ENCODE peak calls at places on chromosomes 6 and 20, in four cellular contexts. One of them, this sample, is unnamed.

GRCh38 chr6:13368079-13368478 is 39.7 kb upstream of the TBC1D7 start:
- ATAC-seq in stimulated activated naive CD8-positive, alpha-beta T cell treated with anti-CD3 and anti-CD28 coated beads, Interleukin-15, Interleukin-2, amounts not matched to agents 100 U/mL and 50 U/mL, for 24 hours: no peak
- ATAC-seq in central memory CD8-positive, alpha-beta T cell: no peak
- ATAC-seq in naive B cell: no peak
- ATAC-seq in this sample: peak

GRCh38 chr6:55669133-55669532 is 90.1 kb upstream of the HMGCLL1 start:
- ATAC-seq in stimulated activated naive CD8-positive, alpha-beta T cell treated with anti-CD3 and anti-CD28 coated beads, Interleukin-15, Interleukin-2, amounts not matched to agents 100 U/mL and 50 U/mL, for 24 hours: no peak
- ATAC-seq in central memory CD8-positive, alpha-beta T cell: no peak
- ATAC-seq in naive B cell: no peak
- ATAC-seq in this sample: no peak

GRCh38 chr20:1624811-1625690 is 5.2 kb upstream of the SIRPB1 start:
- ATAC-seq in stimulated activated naive CD8-positive, alpha-beta T cell treated with anti-CD3 and anti-CD28 coated beads, Interleukin-15, Interleukin-2, amounts not matched to agents 100 U/mL and 50 U/mL, for 24 hours: peak
- ATAC-seq in central memory CD8-positive, alpha-beta T cell: no peak
- ATAC-seq in naive B cell: no peak
- ATAC-seq in this sample: no peak

GRCh38 chr6:18415207-18415606 is 28.1 kb downstream of the RNF144B start:
- ATAC-seq in stimulated activated naive CD8-positive, alpha-beta T cell treated with anti-CD3 and anti-CD28 coated beads, Interleukin-15, Interleukin-2, amounts not matched to agents 100 U/mL and 50 U/mL, for 24 hours: no peak
- ATAC-seq in central memory CD8-positive, alpha-beta T cell: no peak
- ATAC-seq in naive B cell: no peak
- ATAC-seq in this sample: no peak

GRCh38 chr20:59677586-59677985 is 73.2 kb downstream of the PHACTR3 start:
- ATAC-seq in stimulated activated naive CD8-positive, alpha-beta T cell treated with anti-CD3 and anti-CD28 coated beads, Interleukin-15, Interleukin-2, amounts not matched to agents 100 U/mL and 50 U/mL, for 24 hours: no peak
- ATAC-seq in central memory CD8-positive, alpha-beta T cell: no peak
- ATAC-seq in naive B cell: no peak
- ATAC-seq in this sample: no peak

GRCh38 chr6:91483415-91483814 is 896.5 kb upstream of the MAP3K7 start:
- ATAC-seq in stimulated activated naive CD8-positive, alpha-beta T cell treated with anti-CD3 and anti-CD28 coated beads, Interleukin-15, Interleukin-2, amounts not matched to agents 100 U/mL and 50 U/mL, for 24 hours: no peak
- ATAC-seq in central memory CD8-positive, alpha-beta T cell: no peak
- ATAC-seq in naive B cell: no peak
- ATAC-seq in this sample: no peak

GRCh38 chr20:13546497-13547131 is 92.1 kb downstream of the TASP1 start:
- ATAC-seq in stimulated activated naive CD8-positive, alpha-beta T cell treated with anti-CD3 and anti-CD28 coated beads, Interleukin-15, Interleukin-2, amounts not matched to agents 100 U/mL and 50 U/mL, for 24 hours: peak
- ATAC-seq in central memory CD8-positive, alpha-beta T cell: no peak
- ATAC-seq in naive B cell: no peak
- ATAC-seq in this sample: peak

GRCh38 chr6:10769419-10769818 is 21.8 kb downstream of the TMEM14B start:
- ATAC-seq in stimulated activated naive CD8-positive, alpha-beta T cell treated with anti-CD3 and anti-CD28 coated beads, Interleukin-15, Interleukin-2, amounts not matched to agents 100 U/mL and 50 U/mL, for 24 hours: no peak
- ATAC-seq in central memory CD8-positive, alpha-beta T cell: no peak
- ATAC-seq in naive B cell: no peak
- ATAC-seq in this sample: peak

GRCh38 chr20:47432251-47433210 is 69.2 kb upstream of the NCOA3 start:
- ATAC-seq in stimulated activated naive CD8-positive, alpha-beta T cell treated with anti-CD3 and anti-CD28 coated beads, Interleukin-15, Interleukin-2, amounts not matched to agents 100 U/mL and 50 U/mL, for 24 hours: no peak
- ATAC-seq in central memory CD8-positive, alpha-beta T cell: no peak
- ATAC-seq in naive B cell: no peak
- ATAC-seq in this sample: peak

GRCh38 chr6:73538116-73538779 is 17.4 kb upstream of the EEF1A1 start:
- ATAC-seq in stimulated activated naive CD8-positive, alpha-beta T cell treated with anti-CD3 and anti-CD28 coated beads, Interleukin-15, Interleukin-2, amounts not matched to agents 100 U/mL and 50 U/mL, for 24 hours: no peak
- ATAC-seq in central memory CD8-positive, alpha-beta T cell: no peak
- ATAC-seq in naive B cell: no peak
- ATAC-seq in this sample: no peak

GRCh38 chr20:56925696-56926101 is 296.6 kb downstream of the TFAP2C start:
- ATAC-seq in stimulated activated naive CD8-positive, alpha-beta T cell treated with anti-CD3 and anti-CD28 coated beads, Interleukin-15, Interleukin-2, amounts not matched to agents 100 U/mL and 50 U/mL, for 24 hours: no peak
- ATAC-seq in central memory CD8-positive, alpha-beta T cell: no peak
- ATAC-seq in naive B cell: no peak
- ATAC-seq in this sample: no peak

GRCh38 chr20:47352332-47353223 is 3.9 kb downstream of the ZMYND8 start:
- ATAC-seq in stimulated activated naive CD8-positive, alpha-beta T cell treated with anti-CD3 and anti-CD28 coated beads, Interleukin-15, Interleukin-2, amounts not matched to agents 100 U/mL and 50 U/mL, for 24 hours: no peak
- ATAC-seq in central memory CD8-positive, alpha-beta T cell: no peak
- ATAC-seq in naive B cell: no peak
- ATAC-seq in this sample: peak

GRCh38 chr6:147506704-147507114 is 1.8 kb upstream of the SAMD5 start:
- ATAC-seq in stimulated activated naive CD8-positive, alpha-beta T cell treated with anti-CD3 and anti-CD28 coated beads, Interleukin-15, Interleukin-2, amounts not matched to agents 100 U/mL and 50 U/mL, for 24 hours: peak
- ATAC-seq in central memory CD8-positive, alpha-beta T cell: no peak
- ATAC-seq in naive B cell: no peak
- ATAC-seq in this sample: peak

GRCh38 chr6:142367061-142367460 is 65.3 kb downstream of the ADGRG6 start:
- ATAC-seq in stimulated activated naive CD8-positive, alpha-beta T cell treated with anti-CD3 and anti-CD28 coated beads, Interleukin-15, Interleukin-2, amounts not matched to agents 100 U/mL and 50 U/mL, for 24 hours: no peak
- ATAC-seq in central memory CD8-positive, alpha-beta T cell: no peak
- ATAC-seq in naive B cell: no peak
- ATAC-seq in this sample: no peak

GRCh38 chr6:15642276-15642675 is 20.6 kb downstream of the DTNBP1 start:
- ATAC-seq in stimulated activated naive CD8-positive, alpha-beta T cell treated with anti-CD3 and anti-CD28 coated beads, Interleukin-15, Interleukin-2, amounts not matched to agents 100 U/mL and 50 U/mL, for 24 hours: no peak
- ATAC-seq in central memory CD8-positive, alpha-beta T cell: no peak
- ATAC-seq in naive B cell: no peak
- ATAC-seq in this sample: no peak

GRCh38 chr6:113361014-113361645 is 496.0 kb upstream of the MARCKS start:
- ATAC-seq in stimulated activated naive CD8-positive, alpha-beta T cell treated with anti-CD3 and anti-CD28 coated beads, Interleukin-15, Interleukin-2, amounts not matched to agents 100 U/mL and 50 U/mL, for 24 hours: no peak
- ATAC-seq in central memory CD8-positive, alpha-beta T cell: no peak
- ATAC-seq in naive B cell: no peak
- ATAC-seq in this sample: no peak

GRCh38 chr20:36856196-36856595 is 19.7 kb upstream of the TLDC2 start:
- ATAC-seq in stimulated activated naive CD8-positive, alpha-beta T cell treated with anti-CD3 and anti-CD28 coated beads, Interleukin-15, Interleukin-2, amounts not matched to agents 100 U/mL and 50 U/mL, for 24 hours: no peak
- ATAC-seq in central memory CD8-positive, alpha-beta T cell: no peak
- ATAC-seq in naive B cell: no peak
- ATAC-seq in this sample: no peak

GRCh38 chr6:49551126-49551865 is 828 bp downstream of the C6orf141 start:
- ATAC-seq in stimulated activated naive CD8-positive, alpha-beta T cell treated with anti-CD3 and anti-CD28 coated beads, Interleukin-15, Interleukin-2, amounts not matched to agents 100 U/mL and 50 U/mL, for 24 hours: peak
- ATAC-seq in central memory CD8-positive, alpha-beta T cell: no peak
- ATAC-seq in naive B cell: no peak
- ATAC-seq in this sample: peak

GRCh38 chr20:25148982-25149846 is 46.3 kb upstream of the ENTPD6 start:
- ATAC-seq in stimulated activated naive CD8-positive, alpha-beta T cell treated with anti-CD3 and anti-CD28 coated beads, Interleukin-15, Interleukin-2, amounts not matched to agents 100 U/mL and 50 U/mL, for 24 hours: no peak
- ATAC-seq in central memory CD8-positive, alpha-beta T cell: no peak
- ATAC-seq in naive B cell: no peak
- ATAC-seq in this sample: no peak

GRCh38 chr6:151630991-151631655 is 137.3 kb downstream of the CCDC170 start:
- ATAC-seq in stimulated activated naive CD8-positive, alpha-beta T cell treated with anti-CD3 and anti-CD28 coated beads, Interleukin-15, Interleukin-2, amounts not matched to agents 100 U/mL and 50 U/mL, for 24 hours: no peak
- ATAC-seq in central memory CD8-positive, alpha-beta T cell: no peak
- ATAC-seq in naive B cell: no peak
- ATAC-seq in this sample: no peak

GRCh38 chr6:144063246-144063743 is 32.1 kb downstream of the SF3B5 start:
- ATAC-seq in stimulated activated naive CD8-positive, alpha-beta T cell treated with anti-CD3 and anti-CD28 coated beads, Interleukin-15, Interleukin-2, amounts not matched to agents 100 U/mL and 50 U/mL, for 24 hours: peak
- ATAC-seq in central memory CD8-positive, alpha-beta T cell: no peak
- ATAC-seq in naive B cell: peak
- ATAC-seq in this sample: no peak

GRCh38 chr6:146546440-146546839 is 2.8 kb downstream of the RAB32 start:
- ATAC-seq in stimulated activated naive CD8-positive, alpha-beta T cell treated with anti-CD3 and anti-CD28 coated beads, Interleukin-15, Interleukin-2, amounts not matched to agents 100 U/mL and 50 U/mL, for 24 hours: no peak
- ATAC-seq in central memory CD8-positive, alpha-beta T cell: no peak
- ATAC-seq in naive B cell: no peak
- ATAC-seq in this sample: peak

GRCh38 chr6:119096683-119097310 is 18.3 kb upstream of the FAM184A start:
- ATAC-seq in stimulated activated naive CD8-positive, alpha-beta T cell treated with anti-CD3 and anti-CD28 coated beads, Interleukin-15, Interleukin-2, amounts not matched to agents 100 U/mL and 50 U/mL, for 24 hours: no peak
- ATAC-seq in central memory CD8-positive, alpha-beta T cell: no peak
- ATAC-seq in naive B cell: no peak
- ATAC-seq in this sample: peak

GRCh38 chr20:43191946-43192847 is 2.5 kb upstream of the PTPRT start:
- ATAC-seq in stimulated activated naive CD8-positive, alpha-beta T cell treated with anti-CD3 and anti-CD28 coated beads, Interleukin-15, Interleukin-2, amounts not matched to agents 100 U/mL and 50 U/mL, for 24 hours: no peak
- ATAC-seq in central memory CD8-positive, alpha-beta T cell: no peak
- ATAC-seq in naive B cell: no peak
- ATAC-seq in this sample: no peak

GRCh38 chr6:18022398-18023231 is 35.2 kb upstream of the KIF13A start:
- ATAC-seq in stimulated activated naive CD8-positive, alpha-beta T cell treated with anti-CD3 and anti-CD28 coated beads, Interleukin-15, Interleukin-2, amounts not matched to agents 100 U/mL and 50 U/mL, for 24 hours: no peak
- ATAC-seq in central memory CD8-positive, alpha-beta T cell: no peak
- ATAC-seq in naive B cell: no peak
- ATAC-seq in this sample: peak

GRCh38 chr6:83824388-83824801 is 28.8 kb upstream of the RIPPLY2 start:
- ATAC-seq in stimulated activated naive CD8-positive, alpha-beta T cell treated with anti-CD3 and anti-CD28 coated beads, Interleukin-15, Interleukin-2, amounts not matched to agents 100 U/mL and 50 U/mL, for 24 hours: no peak
- ATAC-seq in central memory CD8-positive, alpha-beta T cell: no peak
- ATAC-seq in naive B cell: no peak
- ATAC-seq in this sample: peak

GRCh38 chr20:487655-488054 is 25.3 kb upstream of the TBC1D20 start:
- ATAC-seq in stimulated activated naive CD8-positive, alpha-beta T cell treated with anti-CD3 and anti-CD28 coated beads, Interleukin-15, Interleukin-2, amounts not matched to agents 100 U/mL and 50 U/mL, for 24 hours: no peak
- ATAC-seq in central memory CD8-positive, alpha-beta T cell: no peak
- ATAC-seq in naive B cell: no peak
- ATAC-seq in this sample: no peak

GRCh38 chr6:15326072-15326614 is 80.3 kb downstream of the JARID2 start:
- ATAC-seq in stimulated activated naive CD8-positive, alpha-beta T cell treated with anti-CD3 and anti-CD28 coated beads, Interleukin-15, Interleukin-2, amounts not matched to agents 100 U/mL and 50 U/mL, for 24 hours: no peak
- ATAC-seq in central memory CD8-positive, alpha-beta T cell: peak
- ATAC-seq in naive B cell: peak
- ATAC-seq in this sample: no peak

GRCh38 chr20:16607364-16608264 is 34.4 kb upstream of the KIF16B start:
- ATAC-seq in stimulated activated naive CD8-positive, alpha-beta T cell treated with anti-CD3 and anti-CD28 coated beads, Interleukin-15, Interleukin-2, amounts not matched to agents 100 U/mL and 50 U/mL, for 24 hours: no peak
- ATAC-seq in central memory CD8-positive, alpha-beta T cell: no peak
- ATAC-seq in naive B cell: no peak
- ATAC-seq in this sample: no peak

GRCh38 chr6:121809211-121809610 is 373.8 kb downstream of the GJA1 start:
- ATAC-seq in stimulated activated naive CD8-positive, alpha-beta T cell treated with anti-CD3 and anti-CD28 coated beads, Interleukin-15, Interleukin-2, amounts not matched to agents 100 U/mL and 50 U/mL, for 24 hours: no peak
- ATAC-seq in central memory CD8-positive, alpha-beta T cell: no peak
- ATAC-seq in naive B cell: no peak
- ATAC-seq in this sample: no peak

GRCh38 chr6:105902401-105903031 is 183.6 kb upstream of the PRDM1 start:
- ATAC-seq in stimulated activated naive CD8-positive, alpha-beta T cell treated with anti-CD3 and anti-CD28 coated beads, Interleukin-15, Interleukin-2, amounts not matched to agents 100 U/mL and 50 U/mL, for 24 hours: no peak
- ATAC-seq in central memory CD8-positive, alpha-beta T cell: no peak
- ATAC-seq in naive B cell: no peak
- ATAC-seq in this sample: no peak

GRCh38 chr6:33696538-33697518 is 14.7 kb downstream of the UQCC2 start:
- ATAC-seq in stimulated activated naive CD8-positive, alpha-beta T cell treated with anti-CD3 and anti-CD28 coated beads, Interleukin-15, Interleukin-2, amounts not matched to agents 100 U/mL and 50 U/mL, for 24 hours: no peak
- ATAC-seq in central memory CD8-positive, alpha-beta T cell: peak
- ATAC-seq in naive B cell: peak
- ATAC-seq in this sample: peak

GRCh38 chr6:136783495-136784270 is 8.6 kb downstream of the MAP3K5 start:
- ATAC-seq in stimulated activated naive CD8-positive, alpha-beta T cell treated with anti-CD3 and anti-CD28 coated beads, Interleukin-15, Interleukin-2, amounts not matched to agents 100 U/mL and 50 U/mL, for 24 hours: peak
- ATAC-seq in central memory CD8-positive, alpha-beta T cell: peak
- ATAC-seq in naive B cell: peak
- ATAC-seq in this sample: peak

This sample was measured in esophagus mucosa.